ENCODE peak calls at places on chromosomes 13 and 19, in ten cellular contexts. I is mammary epithelial cell, S is PC-3, V is esophagus squamous epithelium, G is ascending aorta, W is IMR-90, J is transverse colon, H is heart right ventricle, B is prostate gland, N is stomach. Q is an unnamed sample.
A peak's percentile ranks its signal among the peaks of the same experiment; 100 is the strongest.

GRCh38 chr13:44431150-44431549 is 57.5 kb downstream of the SERP2 start:
- DNase-seq in I (no peak), W (no peak), H (no peak), B (no peak), N (no peak), J (peak; percentile 66), V (no peak), G (no peak), S (no peak), Q (peak; percentile 63)

GRCh38 chr19:16442386-16443276 is 29.1 kb downstream of the EPS15L1 start:
- DNase-seq in V (no peak), J (peak; percentile 81), H (peak; percentile 38), S (no peak), N (peak; percentile 60), I (no peak), B (no peak), W (no peak), G (no peak), Q (no peak)

GRCh38 chr13:91236942-91237341 is 110.5 kb upstream of the MIR17HG start:
- DNase-seq in W (no peak), B (no peak), I (no peak), G (no peak), J (no peak), N (no peak), V (no peak), S (no peak), H (no peak), Q (no peak)

GRCh38 chr19:10450853-10451609 is 30.7 kb downstream of the PDE4A start:
- DNase-seq in B (no peak), J (peak; percentile 93), N (no peak), I (no peak), W (no peak), S (peak; percentile 44), V (no peak), H (no peak), G (no peak), Q (no peak)

GRCh38 chr13:104015646-104016396 is 949.6 kb upstream of the SLC10A2 start:
- DNase-seq in S (no peak), W (peak; percentile 83), H (no peak), N (no peak), G (no peak), I (no peak), V (no peak), B (no peak), J (no peak), Q (no peak)

GRCh38 chr13:41613984-41614581 is 156.7 kb downstream of the RGCC start:
- DNase-seq in N (no peak), G (no peak), B (no peak), I (peak; percentile 51), J (no peak), W (peak; percentile 96), S (peak; percentile 35), H (peak; percentile 77), V (no peak), Q (peak; percentile 34)

GRCh38 chr19:15836595-15837398 is 21.3 kb upstream of the OR10H1 start:
- DNase-seq in J (peak; percentile 97), V (peak; percentile 91), B (peak; percentile 98), G (peak; percentile 93), I (peak; percentile 92), W (peak; percentile 88), H (peak; percentile 99), N (peak; percentile 96), S (peak; percentile 96), Q (peak; percentile 98)

GRCh38 chr13:76425930-76426329 is 460.3 kb downstream of the KCTD12 start:
- DNase-seq in G (no peak), B (no peak), H (peak; percentile 5), J (no peak), N (no peak), I (no peak), S (peak; percentile 11), V (no peak), W (peak; percentile 93), Q (no peak)

GRCh38 chr19:40609561-40610395 is 8.6 kb downstream of the LTBP4 start:
- DNase-seq in I (peak; percentile 92), G (peak; percentile 44), V (peak; percentile 76), J (peak; percentile 97), N (peak; percentile 96), B (peak; percentile 88), S (no peak), W (no peak), H (peak; percentile 94), Q (peak; percentile 96)
- H3K4me1 ChIP-seq in I (peaks cover 63% of the 10 kb centered on the region), G (peaks cover 19% of the 10 kb centered on the region), V (peaks cover 55% of the 10 kb centered on the region), J (peaks cover 84% of the 10 kb centered on the region), N (peaks cover 86% of the 10 kb centered on the region), B (peaks cover 2% of the 10 kb centered on the region), S (peaks cover 26% of the 10 kb centered on the region), W (peaks cover 10% of the 10 kb centered on the region), H (peaks cover 72% of the 10 kb centered on the region), Q (peaks cover 37% of the 10 kb centered on the region)

GRCh38 chr19:4913996-4914735 is 4.9 kb downstream of the UHRF1 start:
- DNase-seq in N (no peak), J (peak; percentile 17), V (no peak), W (peak; percentile 18), H (no peak), I (no peak), B (no peak), S (peak; percentile 19), G (no peak), Q (no peak)

GRCh38 chr19:4911786-4912672 is 2.7 kb downstream of the UHRF1 start:
- DNase-seq in B (peak; percentile 55), N (peak; percentile 52), W (peak; percentile 100), S (peak; percentile 99), H (peak; percentile 40), J (peak; percentile 64), G (peak; percentile 52), I (peak; percentile 99), V (no peak), Q (peak; percentile 49)

GRCh38 chr19:4916292-4917082 is 7.2 kb downstream of the UHRF1 start:
- DNase-seq in G (no peak), W (no peak), J (peak; percentile 22), V (no peak), H (no peak), B (no peak), N (no peak), S (no peak), I (no peak), Q (no peak)

GRCh38 chr19:4911314-4911713 is 2.0 kb downstream of the UHRF1 start:
- DNase-seq in B (no peak), G (no peak), S (peak; percentile 36), W (peak; percentile 25), V (no peak), H (no peak), I (no peak), N (no peak), J (no peak), Q (no peak)

DNA sequence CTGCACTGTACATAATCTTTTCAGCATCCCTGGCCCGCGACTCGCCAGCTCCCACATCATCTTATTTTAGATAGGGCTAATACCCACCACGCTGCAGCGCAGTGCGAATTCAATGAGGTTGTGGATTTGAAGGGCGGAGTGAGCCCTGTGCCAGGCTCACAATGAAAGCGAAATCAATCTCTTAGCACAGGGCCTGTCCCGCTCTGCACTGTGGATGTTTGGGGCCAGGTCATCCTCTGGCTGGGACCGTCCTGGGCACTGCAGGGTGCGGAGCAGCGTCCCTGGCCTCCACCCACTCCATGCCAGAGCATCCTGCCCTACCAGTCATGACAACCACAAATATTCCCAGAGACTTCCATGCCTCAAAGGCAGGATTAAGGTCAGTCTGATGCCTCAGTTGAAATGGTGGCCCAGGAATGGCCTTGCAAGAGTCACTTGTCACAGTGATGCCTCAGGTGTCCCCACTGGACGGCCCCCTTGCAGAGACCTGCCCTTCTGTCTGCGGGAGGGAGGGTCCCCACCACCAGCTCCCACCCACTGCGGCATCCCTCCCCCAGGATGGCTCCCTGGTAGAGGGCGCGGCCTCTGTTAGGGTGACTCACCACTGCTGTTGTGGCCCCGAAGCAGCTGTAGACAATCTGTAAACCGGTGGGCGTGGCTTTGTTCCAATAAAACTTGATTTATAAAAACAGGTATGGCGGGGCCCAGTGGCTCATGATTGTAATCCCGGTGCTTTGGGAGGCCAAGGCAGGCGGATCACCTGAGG is 5.6 kb downstream of the UHRF1 start:
- DNase-seq in V (peak; percentile 19), B (peak; percentile 80), S (peak; percentile 98), N (peak; percentile 57), J (peak; percentile 89), G (no peak), W (peak; percentile 69), I (peak; percentile 93), H (no peak), Q (no peak)
- H3K4me1 ChIP-seq in V (peaks cover 27% of the 10 kb centered on the region), B (peaks cover 8% of the 10 kb centered on the region), S (peaks cover 54% of the 10 kb centered on the region), N (peaks cover 49% of the 10 kb centered on the region), J (peaks cover 32% of the 10 kb centered on the region), G (peaks cover 14% of the 10 kb centered on the region), W (peaks cover 38% of the 10 kb centered on the region), I (peaks cover 59% of the 10 kb centered on the region), H (peaks cover 21% of the 10 kb centered on the region), Q (peaks cover 20% of the 10 kb centered on the region)

GRCh38 chr13:20350380-20350763 is 118.3 kb upstream of the GJB6 start:
- DNase-seq in I (no peak), B (no peak), J (no peak), N (no peak), H (no peak), V (no peak), S (no peak), W (no peak), G (no peak), Q (no peak)

GRCh38 chr13:20349564-20350379 is 117.7 kb upstream of the GJB6 start:
- DNase-seq in I (no peak), N (no peak), B (no peak), V (no peak), S (no peak), W (no peak), H (no peak), J (no peak), G (no peak), Q (no peak)

GRCh38 chr13:20348645-20349408 is 116.7 kb upstream of the GJB6 start:
- DNase-seq in J (no peak), H (no peak), W (no peak), V (no peak), S (no peak), G (no peak), N (no peak), I (no peak), B (no peak), Q (no peak)

GRCh38 chr13:20350819-20351218 is 118.7 kb upstream of the GJB6 start:
- DNase-seq in W (no peak), I (peak; percentile 84), H (no peak), B (no peak), N (no peak), J (no peak), V (no peak), S (no peak), G (no peak), Q (no peak)

DNA sequence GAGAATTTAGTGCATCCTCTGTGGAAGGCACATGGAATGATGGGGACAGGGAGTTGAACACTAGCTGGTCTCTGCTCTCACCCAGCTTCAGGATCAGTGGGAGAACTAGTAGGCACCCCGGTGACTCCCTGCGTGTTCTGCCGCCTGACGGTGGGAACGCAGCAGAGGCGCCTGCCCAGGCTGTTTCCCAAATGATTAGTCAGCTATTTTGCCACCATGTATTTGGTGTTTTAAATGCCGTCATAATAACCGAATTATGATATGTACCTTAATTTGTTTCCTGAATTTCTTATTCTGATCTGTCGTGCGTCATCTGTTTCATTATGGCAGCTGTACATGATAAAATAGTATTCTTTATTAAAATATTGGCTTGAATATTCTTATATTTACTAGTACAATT is 115.9 kb upstream of the GJB6 start:
- DNase-seq in H (no peak), J (no peak), W (no peak), N (no peak), V (no peak), I (no peak), B (no peak), S (no peak), G (no peak), Q (no peak)
- H3K4me1 ChIP-seq in H (no peaks in the 10 kb centered on the region), J (no peaks in the 10 kb centered on the region), W (peaks cover 4% of the 10 kb centered on the region), N (no peaks in the 10 kb centered on the region), V (no peaks in the 10 kb centered on the region), I (peaks cover 30% of the 10 kb centered on the region), B (no peaks in the 10 kb centered on the region), S (peaks cover 25% of the 10 kb centered on the region), G (no peaks in the 10 kb centered on the region), Q (no peaks in the 10 kb centered on the region)

GRCh38 chr19:13001502-13002388 is 6.5 kb downstream of the NFIX start:
- DNase-seq in G (no peak), V (no peak), J (peak; percentile 52), W (no peak), H (peak; percentile 82), B (peak; percentile 87), S (no peak), I (no peak), N (peak; percentile 71), Q (no peak)

GRCh38 chr19:13001166-13001501 is 5.9 kb downstream of the NFIX start:
- DNase-seq in I (no peak), J (no peak), G (no peak), H (no peak), S (no peak), B (no peak), V (no peak), W (no peak), N (no peak), Q (no peak)

GRCh38 chr19:13004273-13004672 is 9.0 kb downstream of the NFIX start:
- DNase-seq in B (no peak), J (peak; percentile 66), N (peak; percentile 72), V (no peak), S (no peak), W (no peak), G (no peak), H (no peak), I (no peak), Q (no peak)

GRCh38 chr19:13002970-13003540 is 7.8 kb downstream of the NFIX start:
- DNase-seq in S (no peak), I (no peak), B (no peak), H (no peak), J (no peak), N (no peak), V (no peak), G (no peak), W (no peak), Q (no peak)

DNA sequence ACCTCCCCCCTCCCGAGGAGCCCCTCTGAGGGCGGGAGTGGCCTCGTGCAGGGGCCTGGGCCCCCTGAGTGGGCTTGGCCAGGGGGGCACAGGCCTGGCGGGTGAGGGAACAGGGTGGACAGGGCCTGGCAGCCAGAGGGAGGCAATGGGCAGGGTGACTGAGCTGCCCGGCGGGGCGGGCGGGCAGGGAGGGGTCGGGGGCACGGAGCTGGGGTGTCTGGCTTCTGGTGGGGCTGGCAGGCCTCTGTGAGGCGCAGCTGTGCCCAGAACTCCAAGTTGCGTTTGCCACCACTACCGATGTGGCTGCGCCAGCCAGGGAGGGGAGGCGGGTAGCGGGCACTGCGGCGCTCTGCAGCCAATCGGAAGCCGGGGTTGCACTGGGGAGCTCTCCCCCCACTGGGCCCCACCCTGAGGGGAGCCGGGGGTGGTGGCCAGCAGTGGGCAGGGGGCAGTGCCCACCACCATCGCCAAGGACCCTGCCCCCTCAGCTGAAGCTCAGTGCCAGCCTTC is 7.2 kb downstream of the NFIX start:
- DNase-seq in N (peak; percentile 73), I (no peak), S (no peak), G (no peak), V (no peak), W (no peak), B (peak; percentile 79), J (no peak), H (no peak), Q (peak; percentile 45)
- H3K4me1 ChIP-seq in N (peaks cover 100% of the 10 kb centered on the region), I (peaks cover 18% of the 10 kb centered on the region), S (peaks cover 3% of the 10 kb centered on the region), G (peaks cover 80% of the 10 kb centered on the region), V (peaks cover 66% of the 10 kb centered on the region), W (peaks cover 15% of the 10 kb centered on the region), B (peaks cover 61% of the 10 kb centered on the region), J (peaks cover 70% of the 10 kb centered on the region), H (peaks cover 74% of the 10 kb centered on the region), Q (peaks cover 46% of the 10 kb centered on the region)